ENCODE peak calls at places on chromosomes 5 and 9, in six cellular contexts. T is MM.1S; B is naive thymus-derived CD4-positive, alpha-beta T cell; K is aorta; C is cardiac muscle cell; H is psoas muscle. R is an unnamed sample. For H3K9me3, the result is how much of the 10 kb centered on the place peaks cover.

GRCh38 chr5:176542135-176542595 is 5.0 kb upstream of the RNF44 start:
- DNase-seq in H (no peak), K (no peak), C (no peak), T (peak), B (peak), R (peak)

GRCh38 chr9:69674741-69675438 is 2.7 kb upstream of the APBA1 start:
- DNase-seq in T (no peak), H (no peak), C (peak), K (no peak), B (no peak), R (no peak)

GRCh38 chr9:128420651-128421473 is at the start of gene CERCAM:
- DNase-seq in K (peak), C (peak), B (peak), H (peak), T (peak), R (peak)

GRCh38 chr5:39758426-39758825 is 333.6 kb upstream of the DAB2 start:
- DNase-seq in C (peak), T (no peak), H (no peak), B (no peak), K (no peak), R (no peak)

GRCh38 chr5:148976569-148977321 is 86.1 kb downstream of the SH3TC2 start:
- DNase-seq in T (no peak), K (no peak), H (no peak), B (no peak), C (no peak), R (no peak)

GRCh38 chr5:122507581-122507980 is 195.5 kb downstream of the SNCAIP start:
- DNase-seq in B (no peak), H (no peak), K (no peak), C (no peak), T (no peak), R (no peak)

GRCh38 chr5:13567819-13568218 is 376.7 kb downstream of the DNAH5 start:
- DNase-seq in C (no peak), H (no peak), T (no peak), B (no peak), K (no peak), R (no peak)

GRCh38 chr9:119963798-119964372 is 594.6 kb upstream of the BRINP1 start:
- DNase-seq in T (no peak), C (peak), H (no peak), B (no peak), K (peak), R (no peak)

GRCh38 chr5:139075066-139076050 is 122.8 kb downstream of the SIL1 start:
- DNase-seq in B (no peak), H (no peak), K (no peak), C (no peak), T (no peak), R (no peak)

GRCh38 chr5:68911840-68912690 is 181.7 kb upstream of the SLC30A5 start:
- DNase-seq in K (no peak), C (peak), B (no peak), H (peak), T (no peak), R (no peak)

GRCh38 chr5:81838307-81838906 is 87.5 kb upstream of the SSBP2 start:
- DNase-seq in K (no peak), C (peak), B (no peak), H (no peak), T (peak), R (no peak)

GRCh38 chr9:134571326-134571871 is 70.2 kb upstream of the COL5A1 start:
- DNase-seq in T (no peak), K (no peak), C (no peak), H (no peak), B (peak), R (no peak)

GRCh38 chr9:38162332-38162985 is 93.4 kb upstream of the SHB start:
- DNase-seq in H (no peak), K (no peak), T (no peak), C (no peak), B (no peak), R (no peak)

GRCh38 chr5:53378590-53379247 is 101.7 kb upstream of the FST start:
- DNase-seq in H (no peak), C (peak), T (no peak), K (no peak), B (no peak), R (no peak)

GRCh38 chr5:104372796-104373195 is 810.2 kb upstream of the NUDT12 start:
- DNase-seq in B (no peak), C (peak), K (no peak), H (no peak), T (no peak), R (no peak)

GRCh38 chr9:89522261-89522978 is 24.5 kb upstream of the SEMA4D start:
- DNase-seq in H (no peak), B (peak), T (peak), C (no peak), K (no peak), R (peak)

GRCh38 chr5:45113726-45114125 is 305.0 kb downstream of the MRPS30 start:
- DNase-seq in K (no peak), H (no peak), T (no peak), B (no peak), C (no peak), R (no peak)

GRCh38 chr5:74625742-74626241 is 14.7 kb downstream of the ENC1 start:
- DNase-seq in C (peak), B (no peak), K (no peak), T (no peak), H (no peak), R (no peak)

GRCh38 chr5:95619518-95620029 is 313 bp upstream of the GPR150 start:
- DNase-seq in H (no peak), K (no peak), T (no peak), B (no peak), C (no peak), R (no peak)

GRCh38 chr9:21455320-21455719 is 15.1 kb downstream of the IFNA1 start:
- DNase-seq in K (no peak), H (no peak), C (peak), B (no peak), T (peak), R (no peak)

GRCh38 chr5:132467292-132467984 is 23.1 kb downstream of the IRF1 start:
- DNase-seq in C (no peak), H (no peak), B (no peak), K (no peak), T (peak), R (peak)

GRCh38 chr5:143244000-143244736 is 159.3 kb downstream of the NR3C1 start:
- DNase-seq in K (peak), B (no peak), H (peak), C (peak), T (no peak), R (no peak)

GRCh38 chr9:121837113-121838010 is 185.9 kb downstream of the DAB2IP start:
- DNase-seq in C (peak), B (no peak), H (no peak), T (no peak), K (no peak), R (no peak)

GRCh38 chr5:107542831-107543231 is 127.9 kb downstream of the EFNA5 start:
- DNase-seq in K (peak), C (peak), B (no peak), T (no peak), H (peak), R (no peak)

GRCh38 chr5:39628348-39628747 is 203.6 kb upstream of the DAB2 start:
- DNase-seq in K (no peak), C (no peak), T (no peak), B (no peak), H (no peak), R (no peak)

GRCh38 chr5:14687023-14687665 is 22.6 kb downstream of the OTULIN start:
- DNase-seq in T (no peak), H (no peak), C (peak), K (peak), B (no peak), R (no peak)

GRCh38 chr5:97042981-97043380 is 99.4 kb downstream of the LIX1 start:
- DNase-seq in K (no peak), T (no peak), C (no peak), H (no peak), B (no peak), R (no peak)

GRCh38 chr5:32339198-32339597 is 26.5 kb upstream of the MTMR12 start:
- DNase-seq in B (no peak), T (no peak), H (no peak), C (peak), K (no peak), R (no peak)

GRCh38 chr5:8953911-8954310 is 592.0 kb downstream of the SEMA5A start:
- DNase-seq in B (no peak), C (no peak), T (no peak), K (no peak), H (no peak), R (no peak)

GRCh38 chr5:138942861-138943260 is 67.7 kb upstream of the LRRTM2 start:
- DNase-seq in B (no peak), H (no peak), T (no peak), K (no peak), C (no peak), R (no peak)

GRCh38 chr9:98572054-98572627 is 136.6 kb downstream of the GABBR2 start:
- DNase-seq in H (no peak), K (no peak), C (no peak), B (no peak), T (no peak), R (no peak)

GRCh38 chr9:120480707-120481106 is 99.3 kb downstream of the CDK5RAP2 start:
- DNase-seq in B (no peak), C (no peak), H (no peak), T (no peak), K (no peak), R (no peak)

GRCh38 chr9:102986425-102986824 is 8.7 kb upstream of the CYLC2 start:
- DNase-seq in C (no peak), T (no peak), H (no peak), K (no peak), B (no peak), R (no peak)

GRCh38 chr9:117414220-117414905 is 494 bp downstream of the ASTN2 start:
- DNase-seq in B (no peak), H (peak), C (peak), T (peak), K (peak), R (no peak)

GRCh38 chr9:109950710-109951443 is 170.9 kb downstream of the PALM2AKAP2 start:
- DNase-seq in K (no peak), C (no peak), H (no peak), B (no peak), T (peak), R (no peak)

GRCh38 chr9:12698293-12698692 is 5.1 kb downstream of the TYRP1 start:
- DNase-seq in C (peak), H (no peak), T (no peak), K (no peak), B (no peak), R (no peak)

DNA sequence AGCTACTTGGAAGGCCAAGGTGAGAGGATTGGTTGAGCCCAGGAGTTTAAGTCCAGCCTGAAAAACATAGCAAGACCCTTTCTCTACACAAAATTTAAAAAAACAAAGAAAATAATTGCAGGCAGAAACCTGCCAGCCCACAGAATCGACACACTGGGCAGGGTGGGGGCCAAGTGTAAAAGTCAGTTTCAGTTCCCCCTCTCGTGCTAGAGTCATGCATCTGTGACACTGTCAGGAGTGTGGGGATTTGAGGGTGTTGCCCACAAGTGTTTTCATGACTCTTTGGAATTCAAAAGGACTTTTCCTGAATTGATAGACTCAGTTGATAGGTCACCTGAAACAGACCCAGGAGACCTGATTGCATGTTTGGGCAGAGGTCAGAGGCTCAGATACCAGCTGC is 47.6 kb downstream of the PRRC2B start:
- DNase-seq in H (no peak), C (no peak), T (no peak), K (no peak), B (no peak), R (no peak)
- H3K9me3 ChIP-seq in H (under half), C (under half), T (under half), K (under half), B (under half), R (under half)

GRCh38 chr5:178941361-178941760 is 363 bp downstream of the ZNF454 start:
- DNase-seq in C (peak), K (no peak), B (no peak), T (no peak), H (peak), R (no peak)
- H3K9me3 ChIP-seq in C (under half), K (under half), B (under half), T (under half), H (under half), R (under half)

GRCh38 chr5:141434006-141434405 is 3.7 kb downstream of the PCDHGA12 start:
- DNase-seq in B (no peak), C (no peak), T (no peak), H (no peak), K (no peak), R (no peak)
- H3K9me3 ChIP-seq in B (under half), C (under half), T (under half), H (under half), K (under half), R (under half)

GRCh38 chr9:101408374-101409078 is 9.9 kb downstream of the ZNF189 start:
- DNase-seq in T (no peak), K (no peak), B (no peak), H (no peak), C (no peak), R (no peak)
- H3K9me3 ChIP-seq in T (under half), K (under half), B (under half), H (half or more), C (under half), R (under half)

GRCh38 chr5:22719842-22720241 is 133.3 kb downstream of the CDH12 start:
- DNase-seq in C (no peak), H (no peak), K (no peak), T (no peak), B (no peak), R (no peak)
- H3K9me3 ChIP-seq in C (under half), H (under half), K (under half), T (under half), B (under half), R (under half)

GRCh38 chr5:180848878-180849277 is 12.2 kb downstream of the ZFP62 start:
- DNase-seq in B (no peak), H (no peak), C (no peak), T (no peak), K (no peak), R (no peak)

GRCh38 chr5:180844432-180844831 is 16.6 kb downstream of the ZFP62 start:
- DNase-seq in K (no peak), C (no peak), B (no peak), H (no peak), T (no peak), R (no peak)

GRCh38 chr5:180848265-180848664 is 12.8 kb downstream of the ZFP62 start:
- DNase-seq in K (no peak), T (no peak), H (no peak), C (no peak), B (no peak), R (no peak)

GRCh38 chr5:180844858-180845257 is 16.2 kb downstream of the ZFP62 start:
- DNase-seq in H (no peak), C (no peak), B (no peak), K (no peak), T (no peak), R (no peak)

DNA sequence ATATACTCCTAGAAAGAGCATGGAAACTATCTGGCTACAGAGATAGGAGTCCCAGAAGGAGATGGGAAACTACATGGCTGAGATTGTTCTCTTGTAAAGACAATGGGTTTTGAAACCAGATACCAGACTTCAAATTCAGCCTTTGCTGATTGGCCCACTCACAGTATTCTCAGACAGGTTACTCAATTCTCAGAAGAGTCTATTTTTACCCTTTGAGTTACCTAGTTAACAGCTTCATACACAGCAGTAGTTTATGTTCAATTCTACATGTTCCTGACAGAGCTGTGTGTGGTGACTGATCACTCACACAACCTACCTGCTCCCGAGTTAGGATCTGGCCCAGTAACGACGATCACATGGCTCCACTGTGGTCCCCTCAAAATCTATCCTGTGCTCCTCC is 14.0 kb downstream of the ZFP62 start:
- DNase-seq in H (no peak), K (no peak), C (no peak), T (no peak), B (no peak), R (no peak)
- H3K9me3 ChIP-seq in H (under half), K (under half), C (under half), T (under half), B (under half), R (under half)

DNA sequence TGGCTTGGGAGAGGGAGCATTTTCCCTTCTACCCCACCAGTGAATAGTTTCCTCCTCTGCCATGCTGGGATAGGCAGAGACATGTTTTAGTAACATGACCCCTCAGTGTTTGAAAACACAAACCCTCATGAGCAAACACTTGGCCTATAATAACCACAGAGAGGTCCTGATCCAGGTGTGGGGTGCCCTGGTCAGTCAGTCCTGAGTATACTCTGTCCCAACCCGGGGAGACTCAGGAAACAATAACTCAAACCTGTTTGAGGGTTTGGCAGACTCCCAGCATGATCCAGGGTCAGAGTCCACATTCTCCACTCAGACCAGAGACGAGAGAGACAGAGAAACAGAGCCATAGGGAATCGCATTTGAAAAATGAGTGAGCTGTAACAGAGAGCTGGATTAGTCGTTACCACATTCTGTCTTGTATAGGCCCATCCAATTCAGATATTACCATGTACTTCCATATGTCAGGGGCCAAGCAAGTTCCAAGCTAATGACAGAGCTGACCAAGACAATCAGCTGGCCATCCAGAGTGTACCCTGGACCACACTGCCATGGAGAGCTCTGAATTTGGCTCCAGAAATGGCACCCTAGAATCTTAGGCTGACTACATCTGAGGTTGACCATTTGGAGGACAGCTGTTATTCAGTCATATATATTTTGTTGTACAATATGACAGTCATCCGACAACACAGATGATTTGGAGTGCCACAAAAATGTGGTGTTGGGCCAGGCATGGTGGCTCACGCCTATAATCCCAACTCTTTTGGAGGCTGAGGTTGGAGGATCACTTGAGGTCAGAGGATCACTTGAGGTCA is 4.2 kb upstream of the CA9 start:
- DNase-seq in T (no peak), B (no peak), C (no peak), H (no peak), K (no peak), R (no peak)
- H3K9me3 ChIP-seq in T (under half), B (under half), C (under half), H (under half), K (under half), R (under half)

GRCh38 chr5:150904479-150905311 is at the start of gene ZNF300:
- DNase-seq in K (peak), C (peak), B (peak), T (no peak), H (peak), R (no peak)
- H3K9me3 ChIP-seq in K (under half), C (under half), B (under half), T (under half), H (half or more), R (under half)